ENCODE peak calls at places on chromosome 1, in six cellular contexts. One of them, this sample, is unnamed.

GRCh38 chr1:2446394-2446793 is 29.7 kb upstream of the PLCH2 start:
- DNase-seq in IMR-90: no peak
- DNase-seq in A549: no peak
- DNase-seq in HepG2: no peak
- DNase-seq in K562: no peak
- DNase-seq in GM12878: no peak
- DNase-seq in this sample: no peak

GRCh38 chr1:81477704-81478103 is 323.0 kb upstream of the ADGRL2 start:
- DNase-seq in IMR-90: peak
- DNase-seq in A549: no peak
- DNase-seq in HepG2: no peak
- DNase-seq in K562: no peak
- DNase-seq in GM12878: no peak
- DNase-seq in this sample: no peak

GRCh38 chr1:36199934-36200741 is 24.1 kb upstream of the THRAP3 start:
- DNase-seq in IMR-90: peak
- DNase-seq in A549: no peak
- DNase-seq in HepG2: no peak
- DNase-seq in K562: no peak
- DNase-seq in GM12878: no peak
- DNase-seq in this sample: no peak

GRCh38 chr1:29364101-29364678 is 127.9 kb downstream of the PTPRU start:
- DNase-seq in IMR-90: no peak
- DNase-seq in A549: no peak
- DNase-seq in HepG2: no peak
- DNase-seq in K562: no peak
- DNase-seq in GM12878: no peak
- DNase-seq in this sample: no peak

GRCh38 chr1:150912623-150913022 is 13.5 kb upstream of the SETDB1 start:
- DNase-seq in IMR-90: no peak
- DNase-seq in A549: no peak
- DNase-seq in HepG2: no peak
- DNase-seq in K562: no peak
- DNase-seq in GM12878: no peak
- DNase-seq in this sample: no peak

GRCh38 chr1:35717911-35718476 is 690 bp downstream of the C1orf216 start:
- DNase-seq in IMR-90: peak
- DNase-seq in A549: peak
- DNase-seq in HepG2: no peak
- DNase-seq in K562: peak
- DNase-seq in GM12878: no peak
- DNase-seq in this sample: no peak

GRCh38 chr1:31376374-31377134 is 3.7 kb upstream of the FABP3 start:
- DNase-seq in IMR-90: peak
- DNase-seq in A549: peak
- DNase-seq in HepG2: peak
- DNase-seq in K562: peak
- DNase-seq in GM12878: no peak
- DNase-seq in this sample: no peak

GRCh38 chr1:1615256-1616044 is at the start of gene MIB2:
- DNase-seq in IMR-90: peak
- DNase-seq in A549: peak
- DNase-seq in HepG2: peak
- DNase-seq in K562: peak
- DNase-seq in GM12878: peak
- DNase-seq in this sample: peak

GRCh38 chr1:39178541-39179431 is 25.7 kb upstream of the MACF1 start:
- DNase-seq in IMR-90: peak
- DNase-seq in A549: peak
- DNase-seq in HepG2: peak
- DNase-seq in K562: peak
- DNase-seq in GM12878: no peak
- DNase-seq in this sample: no peak

GRCh38 chr1:10599194-10599861 is 124.6 kb downstream of the PEX14 start:
- DNase-seq in IMR-90: peak
- DNase-seq in A549: peak
- DNase-seq in HepG2: peak
- DNase-seq in K562: no peak
- DNase-seq in GM12878: no peak
- DNase-seq in this sample: no peak

GRCh38 chr1:204180133-204180532 is 14.0 kb upstream of the REN start:
- DNase-seq in IMR-90: no peak
- DNase-seq in A549: no peak
- DNase-seq in HepG2: peak
- DNase-seq in K562: no peak
- DNase-seq in GM12878: no peak
- DNase-seq in this sample: no peak

GRCh38 chr1:35707253-35708178 is 11.2 kb downstream of the C1orf216 start:
- DNase-seq in IMR-90: no peak
- DNase-seq in A549: no peak
- DNase-seq in HepG2: no peak
- DNase-seq in K562: peak
- DNase-seq in GM12878: no peak
- DNase-seq in this sample: peak

DNA sequence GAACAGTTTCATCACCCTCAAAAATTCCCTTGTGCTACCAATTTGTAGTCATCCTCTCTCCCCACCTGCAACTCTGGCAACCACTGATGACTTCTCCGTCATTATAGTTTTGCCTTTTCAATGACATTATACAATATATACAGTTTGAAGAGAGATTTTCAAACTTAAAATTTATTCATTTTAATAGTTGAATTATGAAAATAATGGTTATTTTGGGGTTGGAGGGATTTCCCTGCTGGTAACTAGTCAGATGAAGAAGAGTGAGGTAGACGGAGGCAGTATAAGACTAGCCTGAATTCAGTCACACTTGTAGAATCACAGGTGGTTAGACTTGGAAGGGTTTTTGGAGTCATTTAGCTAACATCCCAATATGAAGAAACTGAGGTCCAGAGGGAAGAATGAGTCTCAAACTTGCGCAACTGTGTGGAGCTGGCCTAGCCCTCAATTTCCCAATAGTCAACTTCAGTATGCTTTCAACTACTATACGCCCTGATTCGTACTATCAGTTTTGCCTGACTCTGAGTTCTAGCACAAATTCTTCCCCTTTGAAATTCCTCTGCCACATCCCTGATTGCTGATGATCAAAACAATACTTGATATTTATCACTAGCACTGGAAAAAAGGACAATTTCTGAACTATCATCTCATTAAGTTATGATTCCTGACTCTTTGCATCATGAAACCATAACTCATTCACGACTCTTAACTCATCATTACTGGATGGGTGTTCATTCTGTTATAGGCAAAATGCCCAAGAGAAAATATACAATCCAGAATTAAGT is 54.2 kb downstream of the VANGL2 start:
- DNase-seq in IMR-90: no peak
- DNase-seq in A549: no peak
- DNase-seq in HepG2: no peak
- DNase-seq in K562: no peak
- DNase-seq in GM12878: no peak
- DNase-seq in this sample: no peak
- TF ChIP-seq BHLHE40 in IMR-90: no peak
- TF ChIP-seq BHLHE40 in A549: no peak
- TF ChIP-seq BHLHE40 in HepG2: no peak
- TF ChIP-seq BHLHE40 in K562: no peak
- TF ChIP-seq BHLHE40 in GM12878: no peak
- TF ChIP-seq BHLHE40 in this sample: no peak

DNA sequence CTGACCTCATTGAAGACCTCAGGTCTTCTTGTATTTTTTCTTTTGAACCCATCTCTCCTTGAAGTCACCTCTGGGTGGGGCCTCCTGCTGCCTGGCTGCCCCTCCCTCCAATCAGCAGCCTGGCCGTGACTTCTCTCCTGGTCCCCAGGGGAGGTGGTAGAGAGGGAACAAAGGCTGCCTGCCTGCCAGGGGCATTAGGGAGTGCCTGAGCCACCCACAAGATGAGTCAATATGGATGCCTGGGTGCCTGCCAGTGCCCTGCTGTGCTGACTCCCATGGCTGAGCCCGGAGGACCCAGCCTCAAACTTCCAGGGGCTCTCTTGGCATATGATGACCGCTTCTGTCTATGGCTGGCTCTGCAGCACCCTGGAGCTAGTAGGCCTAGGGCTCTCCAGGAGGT is 5.3 kb upstream of the CDCP2 start:
- DNase-seq in IMR-90: no peak
- DNase-seq in A549: peak
- DNase-seq in HepG2: no peak
- DNase-seq in K562: no peak
- DNase-seq in GM12878: no peak
- DNase-seq in this sample: no peak
- TF ChIP-seq BHLHE40 in IMR-90: no peak
- TF ChIP-seq BHLHE40 in A549: no peak
- TF ChIP-seq BHLHE40 in HepG2: no peak
- TF ChIP-seq BHLHE40 in K562: no peak
- TF ChIP-seq BHLHE40 in GM12878: no peak
- TF ChIP-seq BHLHE40 in this sample: no peak

GRCh38 chr1:5269901-5270300 is 615.5 kb downstream of the AJAP1 start:
- DNase-seq in IMR-90: no peak
- DNase-seq in A549: no peak
- DNase-seq in HepG2: no peak
- DNase-seq in K562: no peak
- DNase-seq in GM12878: no peak
- DNase-seq in this sample: no peak

GRCh38 chr1:5271264-5271663 is 616.9 kb downstream of the AJAP1 start:
- DNase-seq in IMR-90: no peak
- DNase-seq in A549: no peak
- DNase-seq in HepG2: no peak
- DNase-seq in K562: no peak
- DNase-seq in GM12878: no peak
- DNase-seq in this sample: no peak

GRCh38 chr1:5267603-5268235 is 613.3 kb downstream of the AJAP1 start:
- DNase-seq in IMR-90: no peak
- DNase-seq in A549: no peak
- DNase-seq in HepG2: no peak
- DNase-seq in K562: no peak
- DNase-seq in GM12878: no peak
- DNase-seq in this sample: no peak

GRCh38 chr1:5265416-5266075 is 611.1 kb downstream of the AJAP1 start:
- DNase-seq in IMR-90: no peak
- DNase-seq in A549: no peak
- DNase-seq in HepG2: no peak
- DNase-seq in K562: no peak
- DNase-seq in GM12878: no peak
- DNase-seq in this sample: no peak
- TF ChIP-seq BHLHE40 in IMR-90: no peak
- TF ChIP-seq BHLHE40 in A549: no peak
- TF ChIP-seq BHLHE40 in HepG2: no peak
- TF ChIP-seq BHLHE40 in K562: no peak
- TF ChIP-seq BHLHE40 in GM12878: no peak
- TF ChIP-seq BHLHE40 in this sample: no peak

GRCh38 chr1:201266276-201266675 is 17.0 kb upstream of the PKP1 start:
- DNase-seq in IMR-90: no peak
- DNase-seq in A549: no peak
- DNase-seq in HepG2: no peak
- DNase-seq in K562: no peak
- DNase-seq in GM12878: no peak
- DNase-seq in this sample: no peak
- TF ChIP-seq BHLHE40 in IMR-90: no peak
- TF ChIP-seq BHLHE40 in A549: no peak
- TF ChIP-seq BHLHE40 in HepG2: no peak
- TF ChIP-seq BHLHE40 in K562: no peak
- TF ChIP-seq BHLHE40 in GM12878: no peak
- TF ChIP-seq BHLHE40 in this sample: no peak

GRCh38 chr1:158035014-158035413 is 41.6 kb downstream of the KIRREL1 start:
- DNase-seq in IMR-90: no peak
- DNase-seq in A549: no peak
- DNase-seq in HepG2: no peak
- DNase-seq in K562: no peak
- DNase-seq in GM12878: no peak
- DNase-seq in this sample: no peak

GRCh38 chr1:158039380-158039779 is 45.9 kb downstream of the KIRREL1 start:
- DNase-seq in IMR-90: peak
- DNase-seq in A549: no peak
- DNase-seq in HepG2: no peak
- DNase-seq in K562: no peak
- DNase-seq in GM12878: no peak
- DNase-seq in this sample: no peak

GRCh38 chr1:158037876-158038359 is 44.5 kb downstream of the KIRREL1 start:
- DNase-seq in IMR-90: peak
- DNase-seq in A549: peak
- DNase-seq in HepG2: no peak
- DNase-seq in K562: no peak
- DNase-seq in GM12878: no peak
- DNase-seq in this sample: no peak

GRCh38 chr1:158037008-158037875 is 43.8 kb downstream of the KIRREL1 start:
- DNase-seq in IMR-90: no peak
- DNase-seq in A549: no peak
- DNase-seq in HepG2: no peak
- DNase-seq in K562: no peak
- DNase-seq in GM12878: no peak
- DNase-seq in this sample: no peak

DNA sequence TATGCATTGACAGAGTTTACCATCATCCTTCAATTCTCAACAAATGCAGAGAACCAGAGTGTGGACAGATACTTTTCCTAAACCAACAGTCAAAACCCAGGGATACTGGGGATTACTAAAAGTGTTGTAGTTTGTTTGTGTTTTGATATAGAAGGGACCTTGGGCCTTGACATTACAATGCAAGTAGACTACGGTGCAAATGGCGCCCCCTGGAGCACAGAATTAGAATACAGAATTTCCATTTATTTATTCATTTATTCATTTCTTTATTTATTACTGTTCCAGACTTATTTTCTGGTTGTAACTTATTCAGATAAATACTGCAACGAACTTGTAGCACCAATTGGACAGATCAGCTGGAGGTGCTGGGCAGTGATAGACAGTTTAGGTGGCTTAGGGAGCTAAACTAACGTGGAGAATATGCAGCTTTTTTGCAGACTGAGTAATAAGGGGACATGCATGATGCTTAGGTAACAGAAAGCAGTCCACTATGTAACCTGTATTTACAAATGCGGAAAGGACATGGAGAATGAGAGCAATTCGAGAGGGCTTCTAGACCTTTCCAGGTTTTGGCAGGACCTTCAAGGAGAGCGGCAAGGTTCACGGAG is 42.6 kb downstream of the KIRREL1 start:
- DNase-seq in IMR-90: peak
- DNase-seq in A549: peak
- DNase-seq in HepG2: peak
- DNase-seq in K562: no peak
- DNase-seq in GM12878: no peak
- DNase-seq in this sample: peak
- TF ChIP-seq BHLHE40 in IMR-90: no peak
- TF ChIP-seq BHLHE40 in A549: no peak
- TF ChIP-seq BHLHE40 in HepG2: no peak
- TF ChIP-seq BHLHE40 in K562: no peak
- TF ChIP-seq BHLHE40 in GM12878: no peak
- TF ChIP-seq BHLHE40 in this sample: no peak

GRCh38 chr1:8816306-8816705 is 1.1 kb downstream of the RERE start:
- DNase-seq in IMR-90: peak
- DNase-seq in A549: no peak
- DNase-seq in HepG2: no peak
- DNase-seq in K562: no peak
- DNase-seq in GM12878: no peak
- DNase-seq in this sample: no peak
- TF ChIP-seq BHLHE40 in IMR-90: no peak
- TF ChIP-seq BHLHE40 in A549: no peak
- TF ChIP-seq BHLHE40 in HepG2: no peak
- TF ChIP-seq BHLHE40 in K562: no peak
- TF ChIP-seq BHLHE40 in GM12878: no peak
- TF ChIP-seq BHLHE40 in this sample: no peak